ENCODE peak calls at places on chromosomes 13 and 19, in six cellular contexts. O is A549, U is HepG2, D is GM12878, T is K562, C is endothelial cell of umbilical vein. P is an unnamed sample.

GRCh38 chr19:29662604-29663404 is 2.5 kb upstream of the PLEKHF1 start:
- DNase-seq in U (no peak), C (peak), T (peak), D (no peak), O (no peak), P (no peak)

GRCh38 chr19:15629003-15629880 is 11.5 kb upstream of the CYP4F3 start:
- DNase-seq in D (peak), C (peak), T (peak), U (peak), O (peak), P (peak)

GRCh38 chr13:39129253-39129652 is 91.0 kb downstream of the NHLRC3 start:
- DNase-seq in T (no peak), C (no peak), D (no peak), O (no peak), U (no peak), P (no peak)

GRCh38 chr13:46571941-46572340 is 19.0 kb downstream of the LRCH1 start:
- DNase-seq in D (no peak), O (no peak), U (no peak), T (no peak), C (no peak), P (no peak)

GRCh38 chr19:334296-335071 is 10.1 kb downstream of the MIER2 start:
- DNase-seq in T (no peak), U (no peak), O (no peak), D (no peak), C (no peak), P (no peak)

GRCh38 chr19:46373573-46374359 is 26.9 kb downstream of the PPP5C start:
- DNase-seq in D (no peak), T (no peak), C (peak), O (peak), U (no peak), P (no peak)

GRCh38 chr13:73715114-73715909 is 418.9 kb downstream of the KLF12 start:
- DNase-seq in O (no peak), C (no peak), U (no peak), T (no peak), D (peak), P (no peak)

GRCh38 chr13:100535401-100536135 is 53.0 kb downstream of the GGACT start:
- DNase-seq in T (no peak), C (no peak), D (no peak), O (no peak), U (no peak), P (no peak)

GRCh38 chr13:99015606-99016520 is 38.0 kb upstream of the DOCK9 start:
- DNase-seq in D (no peak), T (no peak), C (no peak), O (no peak), U (no peak), P (no peak)

GRCh38 chr13:93689333-93689732 is 462.7 kb downstream of the GPC6 start:
- DNase-seq in U (no peak), C (no peak), T (no peak), D (no peak), O (no peak), P (no peak)

GRCh38 chr13:21074601-21075302 is 13.4 kb upstream of the LATS2 start:
- DNase-seq in T (no peak), O (no peak), C (peak), D (no peak), U (no peak), P (peak)

GRCh38 chr19:35897706-35898451 is 2.5 kb downstream of the NFKBID start:
- DNase-seq in D (no peak), U (no peak), T (no peak), C (no peak), O (no peak), P (no peak)

GRCh38 chr13:110135977-110136597 is 170.9 kb downstream of the COL4A1 start:
- DNase-seq in O (no peak), T (no peak), C (no peak), U (no peak), D (no peak), P (no peak)

GRCh38 chr19:12666305-12667048 is at the start of the genes MAN2B1 and WDR83:
- DNase-seq in O (peak), C (peak), U (peak), D (no peak), T (peak), P (peak)

GRCh38 chr13:90947976-90948375 is 399.5 kb upstream of the MIR17HG start:
- DNase-seq in U (no peak), C (no peak), O (no peak), D (no peak), T (no peak), P (no peak)

GRCh38 chr13:26473571-26474230 is 83.8 kb upstream of the WASF3 start:
- DNase-seq in O (no peak), C (no peak), D (no peak), T (no peak), U (no peak), P (no peak)

GRCh38 chr13:93413972-93414717 is 187.5 kb downstream of the GPC6 start:
- DNase-seq in T (no peak), C (no peak), D (no peak), U (no peak), O (no peak), P (no peak)

GRCh38 chr13:79548886-79549285 is 67.9 kb downstream of the NDFIP2 start:
- DNase-seq in T (no peak), D (no peak), C (peak), O (no peak), U (no peak), P (no peak)

GRCh38 chr13:31982540-31982939 is 49.0 kb upstream of the FRY start:
- DNase-seq in T (no peak), D (no peak), C (peak), U (peak), O (peak), P (peak)

GRCh38 chr19:48010932-48011758 is 16.7 kb downstream of the ELSPBP1 start:
- DNase-seq in U (no peak), O (no peak), D (no peak), C (no peak), T (no peak), P (no peak)

GRCh38 chr19:44931541-44931940 is 10.5 kb upstream of the APOC4 start:
- DNase-seq in O (no peak), D (no peak), U (no peak), T (no peak), C (no peak), P (no peak)

GRCh38 chr19:46866407-46867132 is 5.8 kb downstream of the ARHGAP35 start:
- DNase-seq in T (no peak), U (peak), C (peak), O (peak), D (no peak), P (no peak)

GRCh38 chr19:50820549-50821247 is 2.9 kb downstream of the KLK1 start:
- DNase-seq in T (peak), C (no peak), O (no peak), D (peak), U (no peak), P (peak)

GRCh38 chr19:10654610-10655456 is 687 bp downstream of the ILF3 start:
- DNase-seq in D (no peak), C (peak), O (peak), T (peak), U (peak), P (peak)

GRCh38 chr13:74667656-74668055 is 533.5 kb upstream of the KLF12 start:
- DNase-seq in O (no peak), C (no peak), U (no peak), D (no peak), T (no peak), P (no peak)

GRCh38 chr19:42200116-42200740 is 17.2 kb downstream of the DEDD2 start:
- DNase-seq in D (no peak), T (no peak), C (no peak), U (no peak), O (no peak), P (no peak)

GRCh38 chr13:99960663-99961440 is 10.7 kb downstream of the ZIC5 start:
- DNase-seq in D (no peak), O (no peak), U (no peak), C (no peak), T (no peak), P (no peak)

GRCh38 chr13:49759503-49759902 is 33.0 kb downstream of the KPNA3 start:
- DNase-seq in O (no peak), D (no peak), U (no peak), C (no peak), T (no peak), P (peak)
- TF ChIP-seq MAX in O (no peak), D (no peak), U (no peak), C (no peak), T (no peak), P (no peak)

GRCh38 chr13:86976521-86977324 is 694.4 kb upstream of the SLITRK5 start:
- DNase-seq in D (no peak), T (no peak), O (no peak), C (no peak), U (no peak), P (no peak)

GRCh38 chr13:86974251-86974994 is 696.7 kb upstream of the SLITRK5 start:
- DNase-seq in D (no peak), U (no peak), T (no peak), O (no peak), C (no peak), P (no peak)

DNA sequence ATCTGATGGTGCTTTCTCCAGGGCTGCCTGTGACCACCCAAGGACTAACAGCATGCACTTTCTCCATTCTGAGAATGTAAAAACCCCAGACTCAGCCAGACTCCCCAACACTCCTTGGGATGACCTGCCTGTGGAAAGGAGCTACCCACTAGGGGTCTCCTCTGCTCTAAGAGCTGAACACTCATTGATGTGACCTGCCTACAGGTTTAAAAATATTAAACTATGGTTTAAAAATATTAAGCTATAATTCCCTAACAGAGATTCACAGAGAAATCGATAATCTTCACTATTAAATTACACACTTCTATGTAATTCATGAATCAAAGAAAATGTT is 696.2 kb upstream of the SLITRK5 start:
- DNase-seq in C (no peak), O (no peak), T (no peak), D (no peak), U (no peak), P (peak)
- TF ChIP-seq CTCF in C (no peak), O (no peak), T (no peak), D (no peak), U (peak), P (peak)

GRCh38 chr19:56972291-56972914 is 131.9 kb upstream of the PEG3 start:
- DNase-seq in U (no peak), D (no peak), O (no peak), C (no peak), T (no peak), P (no peak)

GRCh38 chr19:56976300-56976699 is 135.8 kb upstream of the PEG3 start:
- DNase-seq in U (peak), C (no peak), O (no peak), T (no peak), D (no peak), P (no peak)

GRCh38 chr19:56973713-56974553 is 133.4 kb upstream of the PEG3 start:
- DNase-seq in C (no peak), T (no peak), U (peak), D (no peak), O (no peak), P (no peak)

GRCh38 chr19:56976995-56977906 is 136.7 kb upstream of the PEG3 start:
- DNase-seq in U (peak), T (no peak), O (no peak), C (no peak), D (no peak), P (no peak)

DNA sequence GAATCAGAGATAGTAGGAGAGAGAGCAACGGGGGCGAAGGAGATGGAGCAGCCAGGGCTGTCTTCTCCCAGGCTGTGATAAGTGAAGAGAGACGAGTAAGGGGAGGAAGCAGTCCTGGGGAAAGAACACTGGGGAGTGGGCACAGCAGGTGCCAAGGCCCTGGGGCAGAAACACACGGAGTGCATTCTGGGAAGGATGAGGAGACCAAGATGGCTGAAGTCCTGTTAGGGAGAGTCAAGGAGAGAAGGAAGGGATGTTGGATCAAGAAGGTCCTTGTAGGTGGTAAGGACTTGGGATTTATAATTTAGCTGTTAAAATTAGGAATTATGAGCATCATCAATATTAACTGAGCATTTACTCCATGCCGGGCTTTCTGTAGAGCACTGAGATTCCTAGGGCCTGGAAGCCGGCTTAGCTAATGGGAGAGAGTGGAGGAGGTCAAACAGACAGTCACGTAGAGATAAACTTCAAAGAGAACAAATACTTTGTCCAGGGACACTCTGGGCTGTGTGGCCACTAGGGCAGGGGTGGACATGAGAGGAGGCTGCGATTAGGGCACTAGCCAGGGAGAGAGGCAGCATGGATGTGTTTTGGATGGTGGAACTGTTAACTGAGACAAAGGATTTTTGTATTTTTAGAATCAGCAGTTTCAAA is 134.2 kb upstream of the PEG3 start:
- DNase-seq in U (peak), T (no peak), C (no peak), D (no peak), O (no peak), P (no peak)
- TF ChIP-seq MYC in U (peak), T (no peak), C (no peak), D (no peak), O (no peak), P (no peak)

GRCh38 chr13:113411216-113412023 is 41.9 kb downstream of the ADPRHL1 start:
- DNase-seq in C (no peak), O (peak), T (no peak), U (peak), D (no peak), P (peak)
- TF ChIP-seq MAX in C (no peak), O (no peak), T (no peak), U (no peak), D (no peak), P (no peak)

DNA sequence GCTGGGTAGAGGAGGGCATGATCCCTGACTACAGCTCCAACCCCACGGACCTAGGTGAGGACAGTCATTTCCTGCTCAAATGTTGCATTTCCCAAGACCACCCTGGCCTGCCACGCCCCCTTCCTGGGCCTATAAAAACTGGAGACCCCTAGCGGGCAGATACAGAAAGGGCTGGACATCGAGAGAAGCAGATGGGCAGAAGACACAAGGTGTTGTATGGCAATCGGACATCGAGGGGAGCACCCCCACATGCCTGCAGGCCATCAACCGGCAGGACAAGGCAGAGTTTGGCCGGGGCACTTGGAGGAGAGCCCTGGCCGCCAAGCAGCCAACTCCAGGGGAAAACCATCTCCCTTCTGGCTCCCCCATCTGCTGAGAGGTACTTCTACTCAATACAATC is 746.4 kb downstream of the PCDH9 start:
- DNase-seq in U (peak), D (no peak), O (no peak), T (no peak), C (no peak), P (no peak)
- TF ChIP-seq CTCF in U (no peak), D (no peak), O (no peak), T (no peak), C (no peak), P (no peak)

GRCh38 chr19:6259312-6259861 is 20.4 kb downstream of the MLLT1 start:
- DNase-seq in D (no peak), T (no peak), O (no peak), C (no peak), U (no peak), P (no peak)

GRCh38 chr19:6261883-6262282 is 17.9 kb downstream of the MLLT1 start:
- DNase-seq in D (no peak), T (no peak), O (no peak), C (no peak), U (no peak), P (no peak)

GRCh38 chr19:6260912-6261636 is 18.7 kb downstream of the MLLT1 start:
- DNase-seq in C (peak), D (no peak), U (peak), T (peak), O (peak), P (peak)

GRCh38 chr19:6258812-6259311 is 20.9 kb downstream of the MLLT1 start:
- DNase-seq in O (no peak), D (no peak), T (no peak), C (no peak), U (no peak), P (no peak)

DNA sequence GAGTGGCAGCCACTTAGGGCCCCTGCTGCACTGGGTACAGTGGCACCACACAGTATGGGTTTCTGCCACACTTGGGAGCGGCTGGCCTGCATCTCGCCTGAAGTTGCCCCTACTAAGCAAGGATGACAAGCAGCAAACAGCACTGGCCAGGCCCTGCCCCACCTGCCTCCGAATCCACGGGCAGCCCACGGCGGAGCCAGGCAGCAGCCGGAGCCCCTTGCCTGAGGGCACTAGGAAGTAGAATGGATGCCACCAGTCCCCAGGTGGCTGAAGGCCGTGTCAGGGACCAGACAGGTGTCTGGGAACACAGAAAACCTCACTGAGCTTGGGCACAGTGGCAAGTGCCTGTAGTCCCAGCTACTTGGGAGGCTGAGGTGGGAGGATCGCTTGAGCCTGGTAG is 19.4 kb downstream of the MLLT1 start:
- DNase-seq in O (no peak), T (no peak), C (no peak), D (no peak), U (no peak), P (no peak)
- TF ChIP-seq MYC in O (no peak), T (no peak), C (no peak), D (no peak), U (no peak), P (no peak)

GRCh38 chr19:55232986-55233385 is 4.4 kb upstream of the TMEM86B start:
- DNase-seq in C (no peak), D (no peak), T (no peak), O (no peak), U (no peak), P (no peak)
- TF ChIP-seq MAX in C (no peak), D (no peak), T (no peak), O (no peak), U (no peak), P (no peak)

GRCh38 chr13:106376411-106377112 is 158.9 kb downstream of the EFNB2 start:
- DNase-seq in D (no peak), U (no peak), T (no peak), O (peak), C (peak), P (peak)
- TF ChIP-seq CTCF in D (no peak), U (no peak), T (peak), O (no peak), C (no peak), P (peak)

DNA sequence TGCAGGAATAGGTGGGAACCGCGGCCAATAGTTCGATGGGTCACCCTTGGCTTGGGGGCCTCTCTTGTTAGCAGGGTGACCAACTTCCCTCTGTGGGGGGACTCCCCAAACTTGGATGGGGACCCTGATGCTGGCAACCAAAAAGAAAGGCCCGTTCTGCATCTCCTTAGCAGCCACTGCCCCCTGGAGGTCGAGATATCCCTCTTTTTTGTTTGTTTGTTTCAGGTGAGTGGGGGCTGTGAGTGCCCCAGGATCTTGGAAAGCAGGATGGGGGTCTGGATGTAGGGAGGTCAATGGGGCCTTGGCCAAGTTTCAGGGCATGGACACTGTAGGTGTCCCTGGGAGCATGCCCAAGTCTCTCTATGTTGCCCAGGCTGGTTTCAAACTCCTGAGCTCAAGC is 7.7 kb upstream of the CRTC1 start:
- DNase-seq in C (no peak), U (no peak), D (no peak), T (peak), O (no peak), P (peak)
- TF ChIP-seq MYC in C (no peak), U (no peak), D (no peak), T (no peak), O (no peak), P (no peak)

GRCh38 chr19:52648336-52648990 is 10.3 kb upstream of the ZNF83 start:
- DNase-seq in O (no peak), U (no peak), C (no peak), T (no peak), D (no peak), P (no peak)
- TF ChIP-seq MAX in O (no peak), U (no peak), C (no peak), T (no peak), D (no peak), P (no peak)